ENCODE peak calls at places on chromosomes 11 and 22, in four cellular contexts. One of them, this sample, is unnamed. For H3K4me1 and H3K36me3, the result is how much of the 10 kb centered on the place peaks cover.

GRCh38 chr11:3929232-3929631 is 73.8 kb downstream of the STIM1 start:
- DNase-seq in colonic mucosa: no peak
- DNase-seq in lower lobe of right lung: no peak
- DNase-seq in heart right ventricle: no peak
- DNase-seq in this sample: no peak

GRCh38 chr11:16992846-16993245 is 21.4 kb downstream of the PLEKHA7 start:
- DNase-seq in colonic mucosa: no peak
- DNase-seq in lower lobe of right lung: no peak
- DNase-seq in heart right ventricle: no peak
- DNase-seq in this sample: no peak

GRCh38 chr11:92111291-92111690 is 113.3 kb upstream of the FAT3 start:
- DNase-seq in lower lobe of right lung: no peak
- DNase-seq in colonic mucosa: no peak
- DNase-seq in heart right ventricle: no peak
- DNase-seq in this sample: no peak

GRCh38 chr22:23047742-23048141 is 22.6 kb upstream of the GNAZ start:
- DNase-seq in colonic mucosa: no peak
- DNase-seq in lower lobe of right lung: no peak
- DNase-seq in heart right ventricle: no peak
- DNase-seq in this sample: no peak

GRCh38 chr22:46139895-46140350 is 10.4 kb upstream of the PPARA start:
- DNase-seq in heart right ventricle: no peak
- DNase-seq in colonic mucosa: no peak
- DNase-seq in lower lobe of right lung: no peak
- DNase-seq in this sample: no peak

GRCh38 chr11:45209904-45210699 is 63.7 kb downstream of the PRDM11 start:
- DNase-seq in heart right ventricle: peak
- DNase-seq in lower lobe of right lung: peak
- DNase-seq in colonic mucosa: peak
- DNase-seq in this sample: no peak

GRCh38 chr22:28783786-28784671 is 11.5 kb downstream of the CCDC117 start:
- DNase-seq in lower lobe of right lung: no peak
- DNase-seq in colonic mucosa: peak
- DNase-seq in heart right ventricle: no peak
- DNase-seq in this sample: no peak

GRCh38 chr11:66359662-66360087 is 11.9 kb downstream of the SLC29A2 start:
- DNase-seq in heart right ventricle: no peak
- DNase-seq in lower lobe of right lung: no peak
- DNase-seq in colonic mucosa: no peak
- DNase-seq in this sample: no peak

GRCh38 chr22:29932121-29932520 is 49.1 kb downstream of the MTMR3 start:
- DNase-seq in lower lobe of right lung: no peak
- DNase-seq in heart right ventricle: no peak
- DNase-seq in colonic mucosa: no peak
- DNase-seq in this sample: no peak

GRCh38 chr22:27794244-27794643 is 7.3 kb downstream of the MN1 start:
- DNase-seq in heart right ventricle: no peak
- DNase-seq in lower lobe of right lung: no peak
- DNase-seq in colonic mucosa: no peak
- DNase-seq in this sample: no peak

GRCh38 chr11:96317985-96318384 is 25.0 kb downstream of the MAML2 start:
- DNase-seq in colonic mucosa: no peak
- DNase-seq in lower lobe of right lung: no peak
- DNase-seq in heart right ventricle: no peak
- DNase-seq in this sample: no peak

GRCh38 chr22:26894766-26895485 is 237.5 kb downstream of the MIAT start:
- DNase-seq in colonic mucosa: no peak
- DNase-seq in lower lobe of right lung: no peak
- DNase-seq in heart right ventricle: no peak
- DNase-seq in this sample: no peak

GRCh38 chr11:7892751-7893356 is 38.2 kb downstream of the OR10A6 start:
- DNase-seq in colonic mucosa: no peak
- DNase-seq in lower lobe of right lung: no peak
- DNase-seq in heart right ventricle: no peak
- DNase-seq in this sample: peak

GRCh38 chr22:43151251-43152000 is at the start of gene TSPO:
- DNase-seq in heart right ventricle: peak
- DNase-seq in lower lobe of right lung: peak
- DNase-seq in colonic mucosa: peak
- DNase-seq in this sample: peak

GRCh38 chr22:42069801-42070516 is 653 bp downstream of the NAGA start:
- DNase-seq in lower lobe of right lung: no peak
- DNase-seq in colonic mucosa: no peak
- DNase-seq in heart right ventricle: no peak
- DNase-seq in this sample: no peak

GRCh38 chr22:19143967-19144400 is 467 bp downstream of the ESS2 start:
- DNase-seq in lower lobe of right lung: no peak
- DNase-seq in heart right ventricle: no peak
- DNase-seq in colonic mucosa: no peak
- DNase-seq in this sample: no peak

GRCh38 chr11:134032501-134033091 is 36.3 kb upstream of the JAM3 start:
- DNase-seq in heart right ventricle: no peak
- DNase-seq in colonic mucosa: peak
- DNase-seq in lower lobe of right lung: peak
- DNase-seq in this sample: no peak

GRCh38 chr11:134028368-134028920 is 40.4 kb upstream of the JAM3 start:
- DNase-seq in colonic mucosa: no peak
- DNase-seq in heart right ventricle: no peak
- DNase-seq in lower lobe of right lung: no peak
- DNase-seq in this sample: no peak

GRCh38 chr11:134032031-134032430 is 36.8 kb upstream of the JAM3 start:
- DNase-seq in colonic mucosa: no peak
- DNase-seq in heart right ventricle: no peak
- DNase-seq in lower lobe of right lung: peak
- DNase-seq in this sample: no peak

GRCh38 chr11:134033276-134033675 is 35.6 kb upstream of the JAM3 start:
- DNase-seq in colonic mucosa: no peak
- DNase-seq in lower lobe of right lung: peak
- DNase-seq in heart right ventricle: no peak
- DNase-seq in this sample: no peak

DNA sequence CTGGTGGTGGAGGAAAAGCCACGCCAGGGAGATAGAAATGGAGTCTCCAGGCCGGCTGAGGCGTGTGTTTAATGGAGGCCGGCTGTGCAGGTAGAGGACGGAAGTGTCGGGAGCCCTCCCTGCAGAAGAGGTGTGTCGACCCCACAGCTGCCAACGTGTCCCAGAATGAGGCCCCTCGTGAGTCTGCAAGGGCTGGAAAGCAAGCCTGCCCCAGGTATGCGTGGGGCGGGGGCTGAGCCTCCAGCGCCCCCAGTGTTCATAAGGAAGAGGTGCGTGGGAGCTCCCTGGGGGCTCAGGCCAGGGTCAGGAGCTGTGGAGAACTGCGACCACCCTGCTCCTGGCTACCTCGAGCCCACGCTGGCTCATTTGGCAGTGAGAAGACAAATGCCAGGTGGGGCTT is 38.0 kb upstream of the JAM3 start:
- DNase-seq in heart right ventricle: no peak
- DNase-seq in lower lobe of right lung: no peak
- DNase-seq in colonic mucosa: no peak
- DNase-seq in this sample: no peak
- H3K4me3 ChIP-seq in heart right ventricle: no peak
- H3K4me3 ChIP-seq in lower lobe of right lung: no peak
- H3K4me3 ChIP-seq in colonic mucosa: no peak
- H3K4me3 ChIP-seq in this sample: no peak

GRCh38 chr11:83721286-83721685 is 435.1 kb upstream of the CCDC90B start:
- DNase-seq in lower lobe of right lung: no peak
- DNase-seq in heart right ventricle: no peak
- DNase-seq in colonic mucosa: no peak
- DNase-seq in this sample: no peak
- H3K4me1 ChIP-seq in lower lobe of right lung: under half
- H3K4me1 ChIP-seq in heart right ventricle: under half
- H3K4me1 ChIP-seq in colonic mucosa: under half
- H3K4me1 ChIP-seq in this sample: under half

DNA sequence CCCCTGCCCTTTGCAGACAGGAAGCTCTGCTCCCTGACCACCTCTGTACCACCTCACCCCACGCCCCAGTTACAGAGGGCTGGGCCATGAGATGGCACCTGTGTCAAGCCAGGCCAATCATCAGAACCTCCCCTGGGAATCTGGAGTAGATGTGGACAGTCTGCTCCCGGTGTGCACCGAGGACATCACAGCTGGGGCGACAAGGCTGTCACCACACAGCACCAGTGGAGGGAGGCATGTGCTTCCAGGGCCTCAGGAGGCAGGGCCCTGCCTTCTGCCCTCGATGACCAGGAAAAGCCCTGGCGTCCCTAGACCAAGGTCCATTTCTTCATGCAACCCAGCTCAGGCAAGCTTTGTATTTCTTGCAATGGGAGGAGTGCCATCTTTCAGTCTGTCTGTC is 309.5 kb downstream of the CTTN start:
- DNase-seq in lower lobe of right lung: no peak
- DNase-seq in colonic mucosa: no peak
- DNase-seq in heart right ventricle: no peak
- DNase-seq in this sample: no peak
- H3K36me3 ChIP-seq in lower lobe of right lung: under half
- H3K36me3 ChIP-seq in colonic mucosa: under half
- H3K36me3 ChIP-seq in heart right ventricle: under half
- H3K36me3 ChIP-seq in this sample: under half

GRCh38 chr11:71252782-71253730 is 679 bp upstream of the SHANK2 start:
- DNase-seq in colonic mucosa: peak
- DNase-seq in lower lobe of right lung: peak
- DNase-seq in heart right ventricle: no peak
- DNase-seq in this sample: no peak

GRCh38 chr11:71250512-71251158 is 1.7 kb downstream of the SHANK2 start:
- DNase-seq in heart right ventricle: no peak
- DNase-seq in lower lobe of right lung: no peak
- DNase-seq in colonic mucosa: no peak
- DNase-seq in this sample: no peak

GRCh38 chr11:71252434-71252781 is at the start of gene SHANK2:
- DNase-seq in heart right ventricle: no peak
- DNase-seq in colonic mucosa: peak
- DNase-seq in lower lobe of right lung: peak
- DNase-seq in this sample: no peak

GRCh38 chr11:71251761-71252433 is 480 bp downstream of the SHANK2 start:
- DNase-seq in lower lobe of right lung: no peak
- DNase-seq in colonic mucosa: peak
- DNase-seq in heart right ventricle: no peak
- DNase-seq in this sample: no peak

DNA sequence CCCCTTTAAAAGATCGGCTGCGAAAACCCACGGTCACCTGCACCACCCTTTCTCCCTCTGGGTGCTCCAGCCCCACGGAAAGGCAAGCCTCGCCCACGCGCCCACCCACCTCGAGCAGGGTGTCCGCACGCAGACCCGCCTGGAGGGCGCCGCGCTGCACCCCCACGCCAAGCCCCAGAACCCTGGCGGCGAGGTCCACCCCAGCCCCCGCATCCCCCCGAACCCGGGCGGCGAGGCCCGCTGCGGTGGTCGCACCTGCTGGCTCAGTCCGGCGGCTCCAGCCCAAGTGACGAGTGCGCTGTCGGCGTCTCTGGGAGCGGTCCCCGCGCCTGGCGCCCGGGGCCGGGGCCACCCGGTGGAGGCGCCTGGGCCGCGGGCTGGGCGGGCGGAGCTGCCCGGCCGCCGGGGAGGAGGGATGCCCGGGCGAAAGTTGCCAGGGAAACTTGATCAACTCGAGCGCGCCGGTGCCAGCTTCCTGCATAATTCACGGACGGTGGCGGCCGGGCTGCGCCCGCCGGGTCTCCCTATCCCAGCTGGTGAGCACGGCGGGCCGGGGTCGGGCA is 1.1 kb downstream of the SHANK2 start:
- DNase-seq in lower lobe of right lung: peak
- DNase-seq in heart right ventricle: no peak
- DNase-seq in colonic mucosa: no peak
- DNase-seq in this sample: no peak
- H3K4me3 ChIP-seq in lower lobe of right lung: peak
- H3K4me3 ChIP-seq in heart right ventricle: no peak
- H3K4me3 ChIP-seq in colonic mucosa: peak
- H3K4me3 ChIP-seq in this sample: no peak

DNA sequence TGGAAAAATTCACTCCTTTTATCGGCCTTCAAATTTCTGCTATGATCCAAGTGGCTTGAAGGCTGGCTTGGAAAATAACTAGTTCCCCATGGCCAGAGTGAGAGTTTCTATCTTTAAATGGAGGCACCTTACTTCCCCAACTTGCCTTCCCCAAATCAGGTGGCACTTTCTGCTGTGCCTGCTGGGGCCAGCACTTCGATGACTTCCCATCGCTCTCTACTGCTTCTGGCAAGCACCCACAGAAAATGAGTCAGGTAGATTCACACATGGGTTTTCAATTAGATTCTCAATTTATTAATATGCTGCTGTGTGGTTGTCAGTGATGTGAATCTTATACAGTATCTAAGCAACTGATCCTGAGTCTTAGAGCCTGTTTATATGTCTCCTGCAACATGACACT is 398.8 kb upstream of the RAG2 start:
- DNase-seq in colonic mucosa: no peak
- DNase-seq in heart right ventricle: no peak
- DNase-seq in lower lobe of right lung: no peak
- DNase-seq in this sample: no peak
- H3K4me1 ChIP-seq in colonic mucosa: under half
- H3K4me1 ChIP-seq in heart right ventricle: under half
- H3K4me1 ChIP-seq in lower lobe of right lung: under half
- H3K4me1 ChIP-seq in this sample: under half